ENCODE peak calls at places on chromosomes 16 and 17, in five cellular contexts. M is AG04450, K is esophagus squamous epithelium, T is Peyer's patch, X is PC-9. S is an unnamed sample.

GRCh38 chr16:65049679-65050078 is 72.2 kb downstream of the CDH11 start:
- DNase-seq in M (no peak), K (no peak), X (no peak), T (no peak), S (no peak)

GRCh38 chr17:36481829-36482228 is 4.7 kb upstream of the ZNHIT3 start:
- DNase-seq in X (no peak), T (no peak), M (no peak), K (no peak), S (no peak)

GRCh38 chr17:2123467-2124251 is 68.8 kb downstream of the HIC1 start:
- DNase-seq in K (no peak), M (no peak), T (no peak), X (no peak), S (no peak)

GRCh38 chr17:77644981-77645380 is 313.5 kb upstream of the TNRC6C start:
- DNase-seq in K (no peak), M (no peak), T (peak; percentile 27), X (no peak), S (no peak)

GRCh38 chr17:14297161-14297851 is 3.6 kb upstream of the HS3ST3B1 start:
- DNase-seq in T (no peak), M (no peak), K (no peak), X (no peak), S (no peak)

GRCh38 chr17:2847601-2848255 is 51.5 kb downstream of the RAP1GAP2 start:
- DNase-seq in T (no peak), M (no peak), X (no peak), K (no peak), S (no peak)

GRCh38 chr16:56354016-56354415 is 71.3 kb downstream of the AMFR start:
- DNase-seq in K (no peak), T (no peak), X (peak; percentile 20), M (no peak), S (no peak)

GRCh38 chr17:49681336-49681735 is 3.4 kb upstream of the SPOP start:
- DNase-seq in M (no peak), T (no peak), X (no peak), K (no peak), S (no peak)

GRCh38 chr17:41919165-41919817 is 540 bp upstream of the ACLY start:
- DNase-seq in X (peak; percentile 65), T (no peak), K (no peak), M (no peak), S (peak; percentile 77)

DNA sequence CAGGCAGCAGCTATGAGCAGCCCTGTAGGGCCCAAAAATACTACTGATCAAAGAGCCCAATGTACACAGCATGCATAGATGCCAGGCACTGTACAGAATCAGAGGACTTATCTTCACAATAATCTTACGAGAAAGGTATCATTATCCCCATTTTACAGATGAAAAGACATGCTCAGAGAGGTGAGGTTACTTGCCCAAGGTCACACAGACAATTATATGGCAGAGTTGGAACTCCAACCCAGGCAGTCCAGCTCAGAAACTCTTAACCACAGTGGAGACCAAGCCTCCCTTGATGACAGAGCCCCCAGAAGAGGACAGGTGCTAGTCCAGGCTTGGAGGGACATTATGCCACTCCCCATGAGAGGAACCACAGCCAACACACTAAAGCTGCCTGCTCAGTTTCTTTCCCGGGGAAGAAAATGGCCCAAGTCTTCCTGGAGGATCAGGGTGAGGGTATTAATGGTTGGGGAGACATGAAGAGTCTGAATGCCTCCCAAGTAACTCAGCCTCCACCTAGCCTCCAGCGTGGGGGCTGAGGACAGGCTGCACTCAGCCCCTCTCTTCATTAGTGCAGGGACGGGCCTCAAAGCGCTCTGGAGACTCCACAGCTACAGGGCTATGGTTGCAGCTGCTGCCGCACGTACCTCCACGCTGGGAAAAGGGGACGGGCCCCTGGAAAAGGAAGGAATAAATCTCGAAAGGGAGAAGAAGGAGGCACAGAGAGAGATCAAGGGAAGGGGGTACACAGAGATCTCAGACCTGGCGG is 820 bp downstream of the UNC119 start:
- DNase-seq in M (no peak), T (no peak), K (no peak), X (no peak), S (peak; percentile 30)
- H3K27ac ChIP-seq in M (no peak overlapping the region), T (peak overlapping the region; percentile 83), K (peak overlapping the region; percentile 65), X (no peak overlapping the region), S (peak overlapping the region; percentile 49)

GRCh38 chr17:48153711-48154642 is 46.4 kb downstream of the SNX11 start:
- DNase-seq in K (no peak), X (peak; percentile 64), T (no peak), M (peak; percentile 3), S (peak; percentile 42)
- TF ChIP-seq CTCF in K (peak; percentile 11), X (peak; percentile 80), T (no peak), M (peak; percentile 48), S (peak; percentile 32)

GRCh38 chr16:2090819-2091721 is 43.3 kb downstream of the TSC2 start:
- DNase-seq in K (no peak), T (peak; percentile 51), X (peak; percentile 62), M (no peak), S (peak; percentile 60)
- H3K27ac ChIP-seq in K (peak overlapping the region; percentile 69), T (peak overlapping the region; percentile 42), X (no peak overlapping the region), M (no peak overlapping the region), S (peak overlapping the region; percentile 73)

GRCh38 chr16:89701425-89702406 is at the start of gene SPATA2L:
- DNase-seq in M (no peak), X (peak; percentile 87), K (peak; percentile 76), T (peak; percentile 97), S (peak; percentile 98)
- TF ChIP-seq CTCF in M (no peak), X (no peak), K (peak; percentile 28), T (peak; percentile 17), S (no peak)

GRCh38 chr16:27550582-27550920 is 607 bp downstream of the KATNIP start:
- DNase-seq in X (no peak), K (no peak), M (no peak), T (no peak), S (no peak)

GRCh38 chr16:27547851-27548250 is 1.9 kb downstream of the GTF3C1 start:
- DNase-seq in X (no peak), K (no peak), M (no peak), T (no peak), S (no peak)

GRCh38 chr16:27551046-27551445 is 1.1 kb downstream of the KATNIP start:
- DNase-seq in X (no peak), M (no peak), K (no peak), T (no peak), S (no peak)

GRCh38 chr16:27549607-27549856 is 181 bp downstream of the GTF3C1 start:
- DNase-seq in X (no peak), T (no peak), K (no peak), M (no peak), S (no peak)

GRCh38 chr16:27549857-27550581 is at the start of the genes GTF3C1 and KATNIP:
- DNase-seq in K (peak; percentile 96), X (peak; percentile 95), T (peak; percentile 100), M (peak; percentile 96), S (peak; percentile 100)
- H3K27ac ChIP-seq in K (peak within 1 kb of the TSS; percentile 92), X (peak within 1 kb of the TSS; percentile 11), T (peak within 1 kb of the TSS; percentile 81), M (peak within 1 kb of the TSS; percentile 71), S (peak within 1 kb of the TSS; percentile 68)

GRCh38 chr17:8503807-8504206 is 68.1 kb downstream of the NDEL1 start:
- DNase-seq in K (no peak), X (no peak), M (no peak), T (no peak), S (no peak)
- TF ChIP-seq CTCF in K (no peak), X (no peak), M (no peak), T (no peak), S (no peak)

DNA sequence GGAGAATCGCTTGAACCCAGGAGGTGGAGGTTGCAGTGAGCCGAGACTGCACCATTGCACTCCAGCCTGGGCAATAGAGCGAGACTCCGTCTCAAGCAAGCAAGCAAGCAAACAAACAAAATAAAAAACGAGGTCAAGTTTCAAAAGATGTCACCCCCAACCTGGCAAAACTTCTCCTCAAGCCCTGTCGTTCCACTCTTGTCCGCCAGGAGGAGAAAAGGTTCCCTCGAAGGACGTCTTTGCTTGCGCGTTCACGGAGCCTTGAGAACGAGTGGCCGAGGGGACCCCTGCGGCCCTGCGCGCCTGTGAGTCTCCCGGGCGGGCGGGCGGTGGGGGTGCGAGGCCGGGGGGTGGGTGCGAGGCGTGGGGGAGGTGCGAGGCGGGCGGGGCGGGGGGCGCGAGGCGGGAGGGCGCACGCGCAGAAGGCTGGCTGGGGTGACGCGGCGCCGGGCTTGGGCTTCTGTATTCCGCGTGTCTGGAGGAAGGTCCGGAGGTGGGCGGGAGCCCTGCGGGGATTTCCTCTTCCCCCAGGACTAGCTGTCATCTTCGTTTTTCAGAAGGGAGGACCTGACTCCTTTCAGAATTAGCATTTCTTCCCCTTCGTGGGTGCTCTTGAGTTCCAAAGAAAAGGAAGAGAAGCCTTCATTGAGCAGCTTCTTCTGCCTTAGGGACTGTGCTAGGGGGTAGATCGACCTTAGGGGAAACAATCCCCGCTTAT is 3.7 kb downstream of the SLC52A1 start:
- DNase-seq in X (peak; percentile 71), K (no peak), T (peak; percentile 83), M (peak; percentile 26), S (peak; percentile 67)
- H3K27ac ChIP-seq in X (no peak overlapping the region), K (peak overlapping the region; percentile 53), T (peak overlapping the region; percentile 79), M (no peak overlapping the region), S (peak overlapping the region; percentile 54)

S was measured in RWPE1.